ENCODE peak calls at places on chromosomes 3 and 15, in ten cellular contexts. One of them, this sample, is unnamed.
A peak's percentile ranks its signal among the peaks of the same experiment; 100 is the strongest.

GRCh38 chr15:37520882-37521281 is 413.6 kb upstream of the TMCO5A start:
- DNase-seq in NB4: no peak
- DNase-seq in HTR-8/SVneo: no peak
- DNase-seq in stimulated activated CD4-positive, alpha-beta T cell treated with anti-CD3 and anti-CD28 coated beads, Interleukin-15, amount 100 ng/mL, for 48 hours: no peak
- DNase-seq in endothelial cell: no peak
- DNase-seq in HCT116: no peak
- DNase-seq in NCI-H1105: no peak
- DNase-seq in amygdala: no peak
- DNase-seq in skeletal muscle cell: no peak
- DNase-seq in stimulated activated CD8-positive, alpha-beta memory T cell treated with anti-CD3 and anti-CD28 coated beads, Interleukin-15, amount 100 ng/mL, for 24 hours: no peak
- DNase-seq in this sample: no peak

GRCh38 chr3:150544040-150544439 is 2.3 kb downstream of the SERP1 start:
- DNase-seq in NB4: no peak
- DNase-seq in HTR-8/SVneo: no peak
- DNase-seq in stimulated activated CD4-positive, alpha-beta T cell treated with anti-CD3 and anti-CD28 coated beads, Interleukin-15, amount 100 ng/mL, for 48 hours: no peak
- DNase-seq in endothelial cell: no peak
- DNase-seq in HCT116: no peak
- DNase-seq in NCI-H1105: no peak
- DNase-seq in amygdala: no peak
- DNase-seq in skeletal muscle cell: no peak
- DNase-seq in stimulated activated CD8-positive, alpha-beta memory T cell treated with anti-CD3 and anti-CD28 coated beads, Interleukin-15, amount 100 ng/mL, for 24 hours: no peak
- DNase-seq in this sample: no peak

GRCh38 chr15:50162988-50163718 is 18.8 kb upstream of the SLC27A2 start:
- DNase-seq in NB4: no peak
- DNase-seq in HTR-8/SVneo: no peak
- DNase-seq in stimulated activated CD4-positive, alpha-beta T cell treated with anti-CD3 and anti-CD28 coated beads, Interleukin-15, amount 100 ng/mL, for 48 hours: no peak
- DNase-seq in endothelial cell: no peak
- DNase-seq in HCT116: peak; percentile 69
- DNase-seq in NCI-H1105: no peak
- DNase-seq in amygdala: no peak
- DNase-seq in skeletal muscle cell: no peak
- DNase-seq in stimulated activated CD8-positive, alpha-beta memory T cell treated with anti-CD3 and anti-CD28 coated beads, Interleukin-15, amount 100 ng/mL, for 24 hours: no peak
- DNase-seq in this sample: no peak

GRCh38 chr3:142566096-142566495 is 12.4 kb downstream of the ATR start:
- DNase-seq in NB4: no peak
- DNase-seq in HTR-8/SVneo: no peak
- DNase-seq in stimulated activated CD4-positive, alpha-beta T cell treated with anti-CD3 and anti-CD28 coated beads, Interleukin-15, amount 100 ng/mL, for 48 hours: no peak
- DNase-seq in endothelial cell: no peak
- DNase-seq in HCT116: no peak
- DNase-seq in NCI-H1105: no peak
- DNase-seq in amygdala: no peak
- DNase-seq in skeletal muscle cell: no peak
- DNase-seq in stimulated activated CD8-positive, alpha-beta memory T cell treated with anti-CD3 and anti-CD28 coated beads, Interleukin-15, amount 100 ng/mL, for 24 hours: no peak
- DNase-seq in this sample: no peak

GRCh38 chr3:170815340-170815739 is 54.7 kb downstream of the RPL22L1 start:
- DNase-seq in NB4: no peak
- DNase-seq in HTR-8/SVneo: no peak
- DNase-seq in stimulated activated CD4-positive, alpha-beta T cell treated with anti-CD3 and anti-CD28 coated beads, Interleukin-15, amount 100 ng/mL, for 48 hours: no peak
- DNase-seq in endothelial cell: no peak
- DNase-seq in HCT116: peak; percentile 29
- DNase-seq in NCI-H1105: peak; percentile 80
- DNase-seq in amygdala: no peak
- DNase-seq in skeletal muscle cell: no peak
- DNase-seq in stimulated activated CD8-positive, alpha-beta memory T cell treated with anti-CD3 and anti-CD28 coated beads, Interleukin-15, amount 100 ng/mL, for 24 hours: no peak
- DNase-seq in this sample: peak; percentile 3

GRCh38 chr3:124707667-124708066 is 22.6 kb upstream of the UMPS start:
- DNase-seq in NB4: no peak
- DNase-seq in HTR-8/SVneo: no peak
- DNase-seq in stimulated activated CD4-positive, alpha-beta T cell treated with anti-CD3 and anti-CD28 coated beads, Interleukin-15, amount 100 ng/mL, for 48 hours: no peak
- DNase-seq in endothelial cell: no peak
- DNase-seq in HCT116: no peak
- DNase-seq in NCI-H1105: no peak
- DNase-seq in amygdala: no peak
- DNase-seq in skeletal muscle cell: peak; percentile 83
- DNase-seq in stimulated activated CD8-positive, alpha-beta memory T cell treated with anti-CD3 and anti-CD28 coated beads, Interleukin-15, amount 100 ng/mL, for 24 hours: no peak
- DNase-seq in this sample: no peak

GRCh38 chr15:92979011-92979701 is 79.0 kb downstream of the CHD2 start:
- DNase-seq in NB4: no peak
- DNase-seq in HTR-8/SVneo: no peak
- DNase-seq in stimulated activated CD4-positive, alpha-beta T cell treated with anti-CD3 and anti-CD28 coated beads, Interleukin-15, amount 100 ng/mL, for 48 hours: no peak
- DNase-seq in endothelial cell: no peak
- DNase-seq in HCT116: no peak
- DNase-seq in NCI-H1105: no peak
- DNase-seq in amygdala: no peak
- DNase-seq in skeletal muscle cell: no peak
- DNase-seq in stimulated activated CD8-positive, alpha-beta memory T cell treated with anti-CD3 and anti-CD28 coated beads, Interleukin-15, amount 100 ng/mL, for 24 hours: no peak
- DNase-seq in this sample: no peak

GRCh38 chr15:89492111-89492641 is 4.2 kb downstream of the RHCG start:
- DNase-seq in NB4: peak; percentile 56
- DNase-seq in HTR-8/SVneo: peak; percentile 34
- DNase-seq in stimulated activated CD4-positive, alpha-beta T cell treated with anti-CD3 and anti-CD28 coated beads, Interleukin-15, amount 100 ng/mL, for 48 hours: no peak
- DNase-seq in endothelial cell: peak; percentile 76
- DNase-seq in HCT116: no peak
- DNase-seq in NCI-H1105: no peak
- DNase-seq in amygdala: no peak
- DNase-seq in skeletal muscle cell: no peak
- DNase-seq in stimulated activated CD8-positive, alpha-beta memory T cell treated with anti-CD3 and anti-CD28 coated beads, Interleukin-15, amount 100 ng/mL, for 24 hours: no peak
- DNase-seq in this sample: no peak

GRCh38 chr3:142981901-142982773 is 18.7 kb upstream of the PAQR9 start:
- DNase-seq in NB4: peak; percentile 31
- DNase-seq in HTR-8/SVneo: no peak
- DNase-seq in stimulated activated CD4-positive, alpha-beta T cell treated with anti-CD3 and anti-CD28 coated beads, Interleukin-15, amount 100 ng/mL, for 48 hours: no peak
- DNase-seq in endothelial cell: no peak
- DNase-seq in HCT116: no peak
- DNase-seq in NCI-H1105: no peak
- DNase-seq in amygdala: no peak
- DNase-seq in skeletal muscle cell: no peak
- DNase-seq in stimulated activated CD8-positive, alpha-beta memory T cell treated with anti-CD3 and anti-CD28 coated beads, Interleukin-15, amount 100 ng/mL, for 24 hours: no peak
- DNase-seq in this sample: no peak

GRCh38 chr3:112672716-112673506 is 32.0 kb upstream of the CCDC80 start:
- DNase-seq in NB4: no peak
- DNase-seq in HTR-8/SVneo: no peak
- DNase-seq in stimulated activated CD4-positive, alpha-beta T cell treated with anti-CD3 and anti-CD28 coated beads, Interleukin-15, amount 100 ng/mL, for 48 hours: no peak
- DNase-seq in endothelial cell: no peak
- DNase-seq in HCT116: no peak
- DNase-seq in NCI-H1105: no peak
- DNase-seq in amygdala: no peak
- DNase-seq in skeletal muscle cell: no peak
- DNase-seq in stimulated activated CD8-positive, alpha-beta memory T cell treated with anti-CD3 and anti-CD28 coated beads, Interleukin-15, amount 100 ng/mL, for 24 hours: no peak
- DNase-seq in this sample: no peak

GRCh38 chr3:181362378-181362777 is 349.3 kb upstream of the SOX2 start:
- DNase-seq in NB4: no peak
- DNase-seq in HTR-8/SVneo: no peak
- DNase-seq in stimulated activated CD4-positive, alpha-beta T cell treated with anti-CD3 and anti-CD28 coated beads, Interleukin-15, amount 100 ng/mL, for 48 hours: no peak
- DNase-seq in endothelial cell: no peak
- DNase-seq in HCT116: no peak
- DNase-seq in NCI-H1105: no peak
- DNase-seq in amygdala: no peak
- DNase-seq in skeletal muscle cell: no peak
- DNase-seq in stimulated activated CD8-positive, alpha-beta memory T cell treated with anti-CD3 and anti-CD28 coated beads, Interleukin-15, amount 100 ng/mL, for 24 hours: no peak
- DNase-seq in this sample: no peak